ENCODE peak calls at places on chromosomes 1 and 21, in four cellular contexts. One of them, this sample, is unnamed.

GRCh38 chr1:3465935-3466321 is 11.5 kb downstream of the ARHGEF16 start:
- DNase-seq in GM12878: no peak
- DNase-seq in K562: no peak
- DNase-seq in HepG2: no peak
- DNase-seq in this sample: no peak

GRCh38 chr1:200211157-200211556 is 183.6 kb downstream of the NR5A2 start:
- DNase-seq in HepG2: no peak
- DNase-seq in K562: no peak
- DNase-seq in GM12878: no peak
- DNase-seq in this sample: no peak

GRCh38 chr1:213474054-213474453 is 423.0 kb downstream of the RPS6KC1 start:
- DNase-seq in GM12878: no peak
- DNase-seq in HepG2: peak; percentile 7
- DNase-seq in K562: peak; percentile 15
- DNase-seq in this sample: no peak

GRCh38 chr1:199508653-199509052 is 518.9 kb upstream of the NR5A2 start:
- DNase-seq in K562: no peak
- DNase-seq in HepG2: no peak
- DNase-seq in GM12878: no peak
- DNase-seq in this sample: no peak

GRCh38 chr1:241356187-241356518 is 852 bp downstream of the RGS7 start:
- DNase-seq in GM12878: no peak
- DNase-seq in HepG2: no peak
- DNase-seq in K562: no peak
- DNase-seq in this sample: no peak

GRCh38 chr21:25039461-25040380 is 567.6 kb downstream of the MRPL39 start:
- DNase-seq in GM12878: peak; percentile 82
- DNase-seq in HepG2: no peak
- DNase-seq in K562: no peak
- DNase-seq in this sample: no peak

GRCh38 chr1:9634582-9634981 is 16.9 kb upstream of the PIK3CD start:
- DNase-seq in K562: no peak
- DNase-seq in HepG2: no peak
- DNase-seq in GM12878: no peak
- DNase-seq in this sample: no peak

GRCh38 chr1:35278886-35279554 is 10.5 kb downstream of the ZMYM4 start:
- DNase-seq in GM12878: no peak
- DNase-seq in K562: peak; percentile 85
- DNase-seq in HepG2: no peak
- DNase-seq in this sample: no peak

GRCh38 chr21:32467291-32467690 is 54.8 kb downstream of the EVA1C start:
- DNase-seq in HepG2: no peak
- DNase-seq in GM12878: no peak
- DNase-seq in K562: no peak
- DNase-seq in this sample: no peak

GRCh38 chr21:25107708-25108107 is 499.6 kb downstream of the MRPL39 start:
- DNase-seq in GM12878: no peak
- DNase-seq in K562: no peak
- DNase-seq in HepG2: no peak
- DNase-seq in this sample: no peak

GRCh38 chr1:10402729-10403274 is 3.9 kb downstream of the PGD start:
- DNase-seq in HepG2: no peak
- DNase-seq in GM12878: no peak
- DNase-seq in K562: no peak
- DNase-seq in this sample: no peak

GRCh38 chr1:190022709-190023108 is 455.0 kb downstream of the BRINP3 start:
- DNase-seq in GM12878: no peak
- DNase-seq in HepG2: no peak
- DNase-seq in K562: no peak
- DNase-seq in this sample: no peak
- TF ChIP-seq FOXK2 in GM12878: no peak
- TF ChIP-seq FOXK2 in HepG2: no peak
- TF ChIP-seq FOXK2 in K562: no peak
- TF ChIP-seq FOXK2 in this sample: no peak

DNA sequence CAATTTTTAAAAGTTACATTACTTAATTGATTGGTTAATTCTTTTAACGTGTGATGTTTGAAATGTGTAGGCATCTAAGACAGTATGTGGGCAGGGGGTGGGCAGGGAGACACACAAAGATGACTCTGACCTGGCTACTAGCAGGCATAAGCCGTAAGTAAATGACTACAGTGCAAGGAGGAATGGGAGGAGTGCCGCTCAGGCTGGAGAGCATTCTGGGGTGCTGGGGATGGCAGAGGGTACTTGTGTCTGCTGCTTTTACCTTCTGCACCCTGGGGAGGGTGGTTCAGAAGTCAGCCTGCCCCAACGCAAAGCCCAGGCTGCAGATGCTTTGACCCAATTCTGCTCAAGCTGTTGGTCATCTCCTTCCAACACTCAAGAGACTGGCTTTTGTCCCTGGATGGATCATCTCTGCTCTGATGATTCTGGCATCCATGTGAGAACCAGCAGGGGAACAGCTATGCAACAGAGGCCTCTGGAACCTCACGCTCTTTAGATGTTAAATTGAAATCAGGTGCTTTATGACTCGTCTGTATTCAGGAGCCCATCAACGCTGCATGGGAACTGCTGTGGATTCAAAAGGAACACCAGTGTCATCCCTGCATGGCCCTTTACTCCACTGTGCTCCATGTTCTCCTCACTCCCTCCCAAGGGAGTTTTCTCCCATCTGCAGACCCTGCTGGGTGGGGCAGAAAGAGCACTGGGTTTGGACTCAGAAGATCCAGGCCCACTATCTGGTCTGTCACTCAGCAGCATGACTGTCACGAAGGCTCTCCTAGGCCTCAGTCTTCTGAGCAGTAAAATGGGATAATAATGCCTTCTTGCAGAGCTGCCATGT is 78.8 kb downstream of the FAM78B start:
- DNase-seq in K562: no peak
- DNase-seq in GM12878: no peak
- DNase-seq in HepG2: no peak
- DNase-seq in this sample: no peak
- TF ChIP-seq FOXK2 in K562: no peak
- TF ChIP-seq FOXK2 in GM12878: no peak
- TF ChIP-seq FOXK2 in HepG2: no peak
- TF ChIP-seq FOXK2 in this sample: no peak

GRCh38 chr1:50270926-50271325 is 152.3 kb downstream of the DMRTA2 start:
- DNase-seq in HepG2: no peak
- DNase-seq in GM12878: no peak
- DNase-seq in K562: no peak
- DNase-seq in this sample: no peak

GRCh38 chr1:50271337-50271736 is 151.9 kb downstream of the DMRTA2 start:
- DNase-seq in GM12878: no peak
- DNase-seq in K562: no peak
- DNase-seq in HepG2: no peak
- DNase-seq in this sample: no peak

GRCh38 chr1:50275564-50275963 is 147.7 kb downstream of the DMRTA2 start:
- DNase-seq in GM12878: no peak
- DNase-seq in HepG2: no peak
- DNase-seq in K562: no peak
- DNase-seq in this sample: no peak

GRCh38 chr1:50272923-50273322 is 150.3 kb downstream of the DMRTA2 start:
- DNase-seq in GM12878: no peak
- DNase-seq in K562: no peak
- DNase-seq in HepG2: no peak
- DNase-seq in this sample: no peak

GRCh38 chr1:50271968-50272578 is 151.2 kb downstream of the DMRTA2 start:
- DNase-seq in K562: peak; percentile 56
- DNase-seq in HepG2: peak; percentile 15
- DNase-seq in GM12878: no peak
- DNase-seq in this sample: peak; percentile 53
- TF ChIP-seq FOXK2 in K562: no peak
- TF ChIP-seq FOXK2 in HepG2: no peak
- TF ChIP-seq FOXK2 in GM12878: no peak
- TF ChIP-seq FOXK2 in this sample: no peak

GRCh38 chr1:175874081-175874480 is 130.7 kb upstream of the TNR start:
- DNase-seq in HepG2: no peak
- DNase-seq in K562: no peak
- DNase-seq in GM12878: no peak
- DNase-seq in this sample: no peak

GRCh38 chr1:175872588-175872987 is 129.2 kb upstream of the TNR start:
- DNase-seq in HepG2: no peak
- DNase-seq in K562: no peak
- DNase-seq in GM12878: no peak
- DNase-seq in this sample: no peak

GRCh38 chr1:175870217-175870616 is 126.8 kb upstream of the TNR start:
- DNase-seq in GM12878: no peak
- DNase-seq in HepG2: no peak
- DNase-seq in K562: no peak
- DNase-seq in this sample: no peak

GRCh38 chr1:175871647-175872046 is 128.3 kb upstream of the TNR start:
- DNase-seq in HepG2: no peak
- DNase-seq in GM12878: no peak
- DNase-seq in K562: no peak
- DNase-seq in this sample: no peak

DNA sequence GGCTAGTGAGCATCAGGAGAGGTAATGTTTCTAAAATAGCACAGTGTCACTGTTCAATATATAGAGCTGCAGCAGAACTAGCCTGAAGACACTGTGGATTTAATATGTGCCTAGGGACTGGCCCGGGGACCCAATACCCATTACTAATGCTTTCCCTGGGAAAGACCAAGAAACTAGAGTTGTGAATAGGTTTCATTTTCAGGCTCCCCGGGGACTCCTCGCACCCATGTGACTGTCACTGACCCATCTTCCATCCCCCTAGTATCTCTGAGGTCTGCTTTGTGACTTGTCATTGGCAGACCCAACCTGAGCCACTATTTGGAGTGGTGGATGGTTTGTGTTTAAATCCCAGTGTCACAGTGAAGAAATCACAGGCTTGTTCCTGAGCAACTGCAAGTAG is 129.9 kb upstream of the TNR start:
- DNase-seq in HepG2: no peak
- DNase-seq in K562: no peak
- DNase-seq in GM12878: peak; percentile 34
- DNase-seq in this sample: no peak
- TF ChIP-seq FOXK2 in HepG2: no peak
- TF ChIP-seq FOXK2 in K562: no peak
- TF ChIP-seq FOXK2 in GM12878: no peak
- TF ChIP-seq FOXK2 in this sample: no peak

DNA sequence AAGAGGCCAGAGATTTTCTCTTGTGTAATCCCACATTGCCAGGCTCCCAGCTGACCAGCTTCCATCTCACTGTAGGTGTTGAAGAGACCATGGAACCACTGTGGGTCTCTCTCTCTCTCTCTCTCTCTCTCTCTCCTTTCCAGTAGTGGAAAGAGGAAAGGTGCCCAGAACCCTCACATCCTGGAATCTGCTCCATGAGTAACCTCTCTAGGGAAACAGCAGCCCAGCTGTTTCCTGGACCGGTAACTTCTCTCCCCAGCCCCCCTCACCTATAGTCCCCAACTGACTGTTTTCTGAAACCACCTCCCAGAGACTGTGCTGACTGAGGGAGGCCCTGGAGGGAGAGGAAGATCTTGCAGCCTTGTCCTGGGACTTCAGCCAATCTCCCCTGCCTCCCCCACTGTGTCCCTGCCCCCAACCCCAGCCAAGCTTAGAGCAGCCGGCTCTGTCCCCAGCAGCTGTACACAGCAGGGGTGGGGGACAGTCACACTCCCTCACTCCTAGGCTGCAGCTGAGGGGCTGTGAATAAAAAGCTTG is 20.6 kb upstream of the SLC45A3 start:
- DNase-seq in GM12878: no peak
- DNase-seq in HepG2: no peak
- DNase-seq in K562: peak; percentile 48
- DNase-seq in this sample: no peak
- TF ChIP-seq FOXK2 in GM12878: no peak
- TF ChIP-seq FOXK2 in HepG2: no peak
- TF ChIP-seq FOXK2 in K562: no peak
- TF ChIP-seq FOXK2 in this sample: no peak

GRCh38 chr1:207462535-207462934 is 8.4 kb downstream of the CR2 start:
- DNase-seq in HepG2: no peak
- DNase-seq in GM12878: no peak
- DNase-seq in K562: no peak
- DNase-seq in this sample: no peak

GRCh38 chr1:207459008-207459407 is 4.9 kb downstream of the CR2 start:
- DNase-seq in HepG2: no peak
- DNase-seq in GM12878: no peak
- DNase-seq in K562: no peak
- DNase-seq in this sample: no peak

GRCh38 chr1:207463571-207463970 is 9.4 kb downstream of the CR2 start:
- DNase-seq in HepG2: no peak
- DNase-seq in GM12878: no peak
- DNase-seq in K562: no peak
- DNase-seq in this sample: no peak

GRCh38 chr1:207461649-207462048 is 7.5 kb downstream of the CR2 start:
- DNase-seq in GM12878: no peak
- DNase-seq in K562: no peak
- DNase-seq in HepG2: no peak
- DNase-seq in this sample: no peak

DNA sequence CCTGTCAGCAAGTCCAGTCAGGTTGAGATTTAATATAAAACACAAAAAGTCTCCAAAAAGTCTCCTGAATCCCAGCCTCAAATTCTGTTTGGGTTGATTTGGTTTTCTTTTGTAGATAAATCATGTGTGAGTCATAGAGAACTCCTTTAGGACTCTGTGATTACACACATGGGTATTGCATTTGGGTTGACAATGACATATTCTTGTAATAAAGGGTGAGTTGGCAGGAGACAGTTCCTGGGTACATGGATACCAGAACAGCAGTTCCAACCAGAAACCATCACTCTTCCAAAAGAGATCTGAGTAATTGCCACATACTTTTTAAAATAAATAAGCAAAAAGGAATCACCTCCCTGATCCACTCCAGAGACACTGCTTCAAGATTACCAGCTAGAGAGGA is 8.9 kb downstream of the CR2 start:
- DNase-seq in HepG2: no peak
- DNase-seq in K562: peak; percentile 27
- DNase-seq in GM12878: no peak
- DNase-seq in this sample: no peak
- TF ChIP-seq FOXK2 in HepG2: no peak
- TF ChIP-seq FOXK2 in K562: no peak
- TF ChIP-seq FOXK2 in GM12878: no peak
- TF ChIP-seq FOXK2 in this sample: no peak

DNA sequence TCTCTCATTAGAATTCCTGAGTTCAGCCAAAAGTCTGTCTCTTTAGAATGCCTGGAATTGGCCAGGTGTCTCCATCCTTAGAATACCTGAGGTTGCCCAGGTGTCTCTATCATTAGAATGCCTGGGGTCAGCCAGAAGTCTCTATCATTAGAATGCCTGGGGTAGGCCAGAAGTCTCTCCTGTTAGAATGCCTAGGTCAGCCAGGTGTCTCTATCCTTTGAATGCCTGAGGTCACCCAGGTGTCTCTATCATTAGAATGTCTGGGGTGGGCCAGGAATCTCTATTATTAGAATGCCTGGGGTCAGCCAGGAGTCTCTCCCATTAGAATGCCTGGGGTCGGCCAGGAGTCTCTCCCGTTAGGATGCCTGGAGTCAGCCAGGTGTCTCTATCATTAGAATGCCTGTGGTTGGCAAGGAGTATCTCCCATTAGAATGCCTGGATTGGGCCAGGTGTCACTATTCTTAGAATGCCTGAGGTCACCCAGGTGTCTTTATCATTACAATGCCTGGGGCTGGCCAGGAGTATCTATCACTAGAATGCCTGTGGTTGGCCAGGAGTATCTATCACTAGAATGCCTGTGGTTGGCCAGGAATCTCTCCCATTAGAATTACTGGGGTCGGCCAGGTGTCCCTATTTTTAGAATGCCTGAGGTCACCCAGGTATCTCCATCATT is 43.0 kb downstream of the RNF187 start:
- DNase-seq in K562: no peak
- DNase-seq in HepG2: no peak
- DNase-seq in GM12878: no peak
- DNase-seq in this sample: no peak
- TF ChIP-seq FOXK2 in K562: no peak
- TF ChIP-seq FOXK2 in HepG2: no peak
- TF ChIP-seq FOXK2 in GM12878: no peak
- TF ChIP-seq FOXK2 in this sample: no peak

GRCh38 chr21:46056450-46056903 is 41.4 kb upstream of the COL6A2 start:
- DNase-seq in K562: no peak
- DNase-seq in HepG2: no peak
- DNase-seq in GM12878: no peak
- DNase-seq in this sample: no peak
- TF ChIP-seq FOXK2 in K562: no peak
- TF ChIP-seq FOXK2 in HepG2: no peak
- TF ChIP-seq FOXK2 in GM12878: no peak
- TF ChIP-seq FOXK2 in this sample: no peak

This sample was measured in HEK293T.